ENCODE peak calls at places on chromosomes 13 and 19, in six cellular contexts. Z is progenitor cell of endocrine pancreas, Y is omental fat pad, U is ELR, Q is HFFc6, C is mammary epithelial cell. A is an unnamed sample.

GRCh38 chr19:36032251-36033104 is at the start of gene CLIP3:
- DNase-seq in Z (peak; percentile 40), Y (no peak), U (peak; percentile 69), Q (peak; percentile 44), C (no peak), A (peak; percentile 85)

GRCh38 chr13:59112375-59112774 is 1051.4 kb downstream of the DIAPH3 start:
- DNase-seq in Z (no peak), Y (no peak), U (peak; percentile 51), Q (peak; percentile 18), C (peak; percentile 64), A (no peak)

GRCh38 chr13:106177146-106177545 is 358.3 kb downstream of the EFNB2 start:
- DNase-seq in Z (no peak), Y (no peak), U (no peak), Q (no peak), C (no peak), A (no peak)

GRCh38 chr13:113125506-113126264 is 3.1 kb downstream of the F10 start:
- DNase-seq in Z (no peak), Y (no peak), U (no peak), Q (no peak), C (no peak), A (no peak)

GRCh38 chr13:48590141-48590863 is 57.4 kb upstream of the RCBTB2 start:
- DNase-seq in Z (no peak), Y (no peak), U (no peak), Q (no peak), C (no peak), A (no peak)

GRCh38 chr13:41613984-41614581 is 156.7 kb downstream of the RGCC start:
- DNase-seq in Z (no peak), Y (no peak), U (peak; percentile 58), Q (peak; percentile 84), C (peak; percentile 51), A (no peak)

GRCh38 chr13:98162935-98163334 is 14.1 kb downstream of the RNF113B start:
- DNase-seq in Z (no peak), Y (no peak), U (no peak), Q (no peak), C (no peak), A (no peak)

GRCh38 chr19:3535235-3535921 is 3.6 kb upstream of the TEKTIP1 start:
- DNase-seq in Z (no peak), Y (no peak), U (no peak), Q (no peak), C (no peak), A (no peak)

GRCh38 chr19:15621801-15622200 is 6.8 kb downstream of the CYP4F8 start:
- DNase-seq in Z (no peak), Y (no peak), U (no peak), Q (no peak), C (no peak), A (no peak)